ENCODE peak calls at places on chromosomes 3 and 15, in seven cellular contexts. One of them, this sample, is unnamed.

GRCh38 chr3:147915057-147915456 is 505.9 kb downstream of the ZIC1 start:
- DNase-seq in adipocyte: no peak
- DNase-seq in H7: no peak
- DNase-seq in effector memory CD4-positive, alpha-beta T cell: no peak
- DNase-seq in CD8-positive, alpha-beta T cell: no peak
- DNase-seq in stomach: no peak
- DNase-seq in endodermal cell: no peak
- DNase-seq in this sample: no peak

GRCh38 chr3:188148318-188148717 is 5.6 kb upstream of the LPP start:
- DNase-seq in adipocyte: no peak
- DNase-seq in H7: no peak
- DNase-seq in effector memory CD4-positive, alpha-beta T cell: no peak
- DNase-seq in CD8-positive, alpha-beta T cell: no peak
- DNase-seq in stomach: no peak
- DNase-seq in endodermal cell: no peak
- DNase-seq in this sample: no peak

GRCh38 chr15:39969871-39970270 is 36.0 kb downstream of the EIF2AK4 start:
- DNase-seq in adipocyte: peak; percentile 62
- DNase-seq in H7: no peak
- DNase-seq in effector memory CD4-positive, alpha-beta T cell: no peak
- DNase-seq in CD8-positive, alpha-beta T cell: no peak
- DNase-seq in stomach: peak; percentile 61
- DNase-seq in endodermal cell: no peak
- DNase-seq in this sample: no peak

GRCh38 chr15:39530446-39531342 is 50.2 kb upstream of the THBS1 start:
- DNase-seq in adipocyte: peak; percentile 93
- DNase-seq in H7: no peak
- DNase-seq in effector memory CD4-positive, alpha-beta T cell: no peak
- DNase-seq in CD8-positive, alpha-beta T cell: no peak
- DNase-seq in stomach: no peak
- DNase-seq in endodermal cell: peak; percentile 59
- DNase-seq in this sample: no peak

GRCh38 chr3:73765878-73766564 is 141.3 kb upstream of the PDZRN3 start:
- DNase-seq in adipocyte: no peak
- DNase-seq in H7: no peak
- DNase-seq in effector memory CD4-positive, alpha-beta T cell: no peak
- DNase-seq in CD8-positive, alpha-beta T cell: no peak
- DNase-seq in stomach: no peak
- DNase-seq in endodermal cell: no peak
- DNase-seq in this sample: no peak

GRCh38 chr3:123449092-123449985 is 449 bp upstream of the ADCY5 start:
- DNase-seq in adipocyte: peak; percentile 77
- DNase-seq in H7: peak; percentile 91
- DNase-seq in effector memory CD4-positive, alpha-beta T cell: no peak
- DNase-seq in CD8-positive, alpha-beta T cell: no peak
- DNase-seq in stomach: no peak
- DNase-seq in endodermal cell: peak; percentile 86
- DNase-seq in this sample: peak; percentile 53

GRCh38 chr15:70160267-70160666 is 62.5 kb upstream of the TLE3 start:
- DNase-seq in adipocyte: no peak
- DNase-seq in H7: no peak
- DNase-seq in effector memory CD4-positive, alpha-beta T cell: no peak
- DNase-seq in CD8-positive, alpha-beta T cell: no peak
- DNase-seq in stomach: peak; percentile 42
- DNase-seq in endodermal cell: peak; percentile 35
- DNase-seq in this sample: no peak

GRCh38 chr3:125262155-125262554 is 49.6 kb upstream of the SLC12A8 start:
- DNase-seq in adipocyte: peak; percentile 46
- DNase-seq in H7: no peak
- DNase-seq in effector memory CD4-positive, alpha-beta T cell: no peak
- DNase-seq in CD8-positive, alpha-beta T cell: no peak
- DNase-seq in stomach: no peak
- DNase-seq in endodermal cell: no peak
- DNase-seq in this sample: no peak

GRCh38 chr3:124248471-124249028 is 256.6 kb upstream of the ROPN1 start:
- DNase-seq in adipocyte: peak; percentile 74
- DNase-seq in H7: no peak
- DNase-seq in effector memory CD4-positive, alpha-beta T cell: no peak
- DNase-seq in CD8-positive, alpha-beta T cell: no peak
- DNase-seq in stomach: peak; percentile 42
- DNase-seq in endodermal cell: no peak
- DNase-seq in this sample: no peak

GRCh38 chr15:34754674-34755418 is at the start of gene GJD2:
- DNase-seq in adipocyte: no peak
- DNase-seq in H7: peak; percentile 82
- DNase-seq in effector memory CD4-positive, alpha-beta T cell: no peak
- DNase-seq in CD8-positive, alpha-beta T cell: no peak
- DNase-seq in stomach: no peak
- DNase-seq in endodermal cell: peak; percentile 84
- DNase-seq in this sample: peak; percentile 83

GRCh38 chr15:67068724-67069400 is 3.5 kb downstream of the SMAD3 start:
- DNase-seq in adipocyte: peak; percentile 39
- DNase-seq in H7: no peak
- DNase-seq in effector memory CD4-positive, alpha-beta T cell: no peak
- DNase-seq in CD8-positive, alpha-beta T cell: no peak
- DNase-seq in stomach: no peak
- DNase-seq in endodermal cell: no peak
- DNase-seq in this sample: peak; percentile 20

DNA sequence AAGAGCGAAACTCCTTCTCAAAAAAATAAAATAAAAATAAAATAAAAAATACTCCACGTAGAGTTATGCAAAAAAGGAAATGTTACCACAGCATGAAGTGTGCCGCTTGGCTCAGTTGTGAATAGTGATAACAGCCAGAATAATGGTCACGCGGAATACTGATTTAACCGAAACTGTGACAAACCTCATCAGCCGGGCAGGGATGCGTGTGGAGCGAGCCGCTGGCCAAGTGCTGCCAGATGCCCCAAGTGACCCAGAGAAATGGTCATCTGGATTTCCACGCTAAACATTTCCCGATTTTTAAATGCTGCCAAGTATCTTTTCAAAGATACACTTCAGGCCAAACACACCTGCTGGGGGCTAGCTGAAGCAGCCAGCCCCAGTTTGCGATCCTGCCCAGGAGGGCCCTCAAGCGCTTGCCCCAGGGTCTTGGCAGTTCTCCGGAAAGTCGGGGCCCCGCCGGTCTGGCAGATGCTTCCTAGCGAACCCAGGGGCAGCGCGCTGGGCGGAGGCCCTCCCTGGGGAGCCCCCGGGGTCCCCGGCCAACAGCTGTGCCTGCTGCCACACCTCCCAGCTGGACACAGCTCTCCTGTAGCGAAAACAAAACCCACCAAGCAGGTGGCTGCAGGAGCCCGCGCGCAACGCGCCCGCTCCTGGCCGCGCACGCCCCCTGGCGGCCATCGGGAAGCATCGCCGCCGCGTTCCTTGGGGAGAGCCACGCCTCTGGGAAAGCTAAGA is 35.1 kb downstream of the CMTM6 start:
- DNase-seq in adipocyte: peak; percentile 83
- DNase-seq in H7: peak; percentile 93
- DNase-seq in effector memory CD4-positive, alpha-beta T cell: peak; percentile 58
- DNase-seq in CD8-positive, alpha-beta T cell: peak; percentile 67
- DNase-seq in stomach: peak; percentile 86
- DNase-seq in endodermal cell: peak; percentile 94
- DNase-seq in this sample: peak; percentile 65
- H3K4me3 ChIP-seq in adipocyte: no peak overlapping the region
- H3K4me3 ChIP-seq in H7: no peak overlapping the region
- H3K4me3 ChIP-seq in effector memory CD4-positive, alpha-beta T cell: peak overlapping the region; percentile 61
- H3K4me3 ChIP-seq in CD8-positive, alpha-beta T cell: peak overlapping the region; percentile 51
- H3K4me3 ChIP-seq in stomach: peak overlapping the region; percentile 52
- H3K4me3 ChIP-seq in endodermal cell: no peak overlapping the region
- H3K4me3 ChIP-seq in this sample: no peak overlapping the region

GRCh38 chr3:4492240-4493007 is 724 bp upstream of the ITPR1 start:
- DNase-seq in adipocyte: peak; percentile 80
- DNase-seq in H7: peak; percentile 56
- DNase-seq in effector memory CD4-positive, alpha-beta T cell: peak; percentile 53
- DNase-seq in CD8-positive, alpha-beta T cell: peak; percentile 16
- DNase-seq in stomach: peak; percentile 62
- DNase-seq in endodermal cell: peak; percentile 85
- DNase-seq in this sample: peak; percentile 50

GRCh38 chr3:4494807-4495200 is 1.7 kb downstream of the ITPR1 start:
- DNase-seq in adipocyte: no peak
- DNase-seq in H7: no peak
- DNase-seq in effector memory CD4-positive, alpha-beta T cell: no peak
- DNase-seq in CD8-positive, alpha-beta T cell: no peak
- DNase-seq in stomach: no peak
- DNase-seq in endodermal cell: no peak
- DNase-seq in this sample: no peak

GRCh38 chr3:4495294-4496110 is 2.4 kb downstream of the ITPR1 start:
- DNase-seq in adipocyte: no peak
- DNase-seq in H7: no peak
- DNase-seq in effector memory CD4-positive, alpha-beta T cell: no peak
- DNase-seq in CD8-positive, alpha-beta T cell: no peak
- DNase-seq in stomach: no peak
- DNase-seq in endodermal cell: no peak
- DNase-seq in this sample: no peak

GRCh38 chr3:4493008-4493930 is at the start of gene ITPR1:
- DNase-seq in adipocyte: peak; percentile 99
- DNase-seq in H7: peak; percentile 94
- DNase-seq in effector memory CD4-positive, alpha-beta T cell: peak; percentile 97
- DNase-seq in CD8-positive, alpha-beta T cell: peak; percentile 97
- DNase-seq in stomach: peak; percentile 98
- DNase-seq in endodermal cell: peak; percentile 100
- DNase-seq in this sample: peak; percentile 99

DNA sequence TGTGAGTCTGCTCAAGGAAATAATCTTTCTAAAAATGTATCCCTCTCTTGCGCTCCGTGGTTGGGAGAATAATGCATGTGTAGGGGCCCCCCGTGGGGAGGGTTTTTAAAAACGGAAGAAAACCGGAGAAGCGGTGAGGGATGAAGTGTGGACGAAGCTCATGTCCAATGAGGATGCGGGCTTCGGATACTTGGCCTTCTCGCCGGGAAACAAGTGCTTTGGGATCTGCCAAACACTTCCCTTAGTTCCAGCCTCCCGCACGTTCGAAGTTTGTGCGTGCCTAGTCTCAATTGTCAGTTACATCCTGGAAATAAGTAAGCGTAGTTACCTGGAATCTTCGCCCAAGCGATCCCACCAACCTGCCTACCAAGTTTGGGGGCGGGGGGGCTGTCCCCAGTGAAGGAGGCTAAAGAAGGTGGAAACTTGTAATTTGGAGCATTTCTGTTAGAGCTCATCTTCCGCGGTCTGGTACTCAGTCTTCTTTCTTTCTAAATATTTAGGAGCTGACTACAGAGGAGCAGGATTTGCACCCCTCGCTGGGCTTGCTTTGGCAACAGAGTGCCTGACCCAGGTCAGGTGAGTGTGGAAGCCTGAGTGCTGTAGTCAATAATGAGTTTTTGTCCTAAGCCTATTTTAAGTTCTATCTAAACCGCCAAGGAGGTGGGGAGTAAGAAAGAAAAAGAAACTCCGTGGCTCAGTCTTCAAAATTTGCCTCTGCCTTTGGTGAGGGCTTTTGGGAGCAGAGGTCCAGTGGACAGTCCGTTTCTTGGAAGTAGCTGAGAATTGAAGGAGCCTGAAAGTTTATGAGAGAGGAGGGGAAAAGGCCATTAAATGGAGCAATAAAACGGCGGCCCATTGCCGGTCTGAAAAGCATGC is 1.0 kb downstream of the ITPR1 start:
- DNase-seq in adipocyte: peak; percentile 65
- DNase-seq in H7: peak; percentile 40
- DNase-seq in effector memory CD4-positive, alpha-beta T cell: no peak
- DNase-seq in CD8-positive, alpha-beta T cell: no peak
- DNase-seq in stomach: no peak
- DNase-seq in endodermal cell: peak; percentile 72
- DNase-seq in this sample: no peak
- H3K4me3 ChIP-seq in adipocyte: peak overlapping the region; percentile 96
- H3K4me3 ChIP-seq in H7: peak overlapping the region; percentile 72
- H3K4me3 ChIP-seq in effector memory CD4-positive, alpha-beta T cell: peak overlapping the region; percentile 92
- H3K4me3 ChIP-seq in CD8-positive, alpha-beta T cell: peak overlapping the region; percentile 97
- H3K4me3 ChIP-seq in stomach: peak overlapping the region; percentile 93
- H3K4me3 ChIP-seq in endodermal cell: peak overlapping the region; percentile 93
- H3K4me3 ChIP-seq in this sample: peak overlapping the region; percentile 83

GRCh38 chr3:128431803-128432300 is 34.8 kb downstream of the DNAJB8 start:
- DNase-seq in adipocyte: no peak
- DNase-seq in H7: no peak
- DNase-seq in effector memory CD4-positive, alpha-beta T cell: no peak
- DNase-seq in CD8-positive, alpha-beta T cell: no peak
- DNase-seq in stomach: no peak
- DNase-seq in endodermal cell: no peak
- DNase-seq in this sample: no peak

GRCh38 chr3:128433630-128434185 is 33.0 kb downstream of the DNAJB8 start:
- DNase-seq in adipocyte: no peak
- DNase-seq in H7: peak; percentile 75
- DNase-seq in effector memory CD4-positive, alpha-beta T cell: no peak
- DNase-seq in CD8-positive, alpha-beta T cell: no peak
- DNase-seq in stomach: no peak
- DNase-seq in endodermal cell: peak; percentile 64
- DNase-seq in this sample: no peak

GRCh38 chr3:128434524-128434923 is 32.2 kb downstream of the DNAJB8 start:
- DNase-seq in adipocyte: no peak
- DNase-seq in H7: no peak
- DNase-seq in effector memory CD4-positive, alpha-beta T cell: no peak
- DNase-seq in CD8-positive, alpha-beta T cell: no peak
- DNase-seq in stomach: no peak
- DNase-seq in endodermal cell: no peak
- DNase-seq in this sample: no peak

GRCh38 chr3:128432301-128432897 is 34.3 kb downstream of the DNAJB8 start:
- DNase-seq in adipocyte: no peak
- DNase-seq in H7: peak; percentile 88
- DNase-seq in effector memory CD4-positive, alpha-beta T cell: no peak
- DNase-seq in CD8-positive, alpha-beta T cell: no peak
- DNase-seq in stomach: peak; percentile 39
- DNase-seq in endodermal cell: peak; percentile 85
- DNase-seq in this sample: no peak

GRCh38 chr3:128432898-128433629 is 33.6 kb downstream of the DNAJB8 start:
- DNase-seq in adipocyte: peak; percentile 48
- DNase-seq in H7: peak; percentile 97
- DNase-seq in effector memory CD4-positive, alpha-beta T cell: no peak
- DNase-seq in CD8-positive, alpha-beta T cell: no peak
- DNase-seq in stomach: no peak
- DNase-seq in endodermal cell: peak; percentile 83
- DNase-seq in this sample: peak; percentile 42
- H3K4me3 ChIP-seq in adipocyte: no peak overlapping the region
- H3K4me3 ChIP-seq in H7: peak overlapping the region; percentile 35
- H3K4me3 ChIP-seq in effector memory CD4-positive, alpha-beta T cell: no peak overlapping the region
- H3K4me3 ChIP-seq in CD8-positive, alpha-beta T cell: no peak overlapping the region
- H3K4me3 ChIP-seq in stomach: peak overlapping the region; percentile 51
- H3K4me3 ChIP-seq in endodermal cell: peak overlapping the region; percentile 73
- H3K4me3 ChIP-seq in this sample: peak overlapping the region; percentile 39

GRCh38 chr3:69510481-69511031 is 124.7 kb upstream of the FRMD4B start:
- DNase-seq in adipocyte: no peak
- DNase-seq in H7: no peak
- DNase-seq in effector memory CD4-positive, alpha-beta T cell: no peak
- DNase-seq in CD8-positive, alpha-beta T cell: no peak
- DNase-seq in stomach: no peak
- DNase-seq in endodermal cell: peak; percentile 72
- DNase-seq in this sample: no peak
- H3K4me3 ChIP-seq in adipocyte: no peak overlapping the region
- H3K4me3 ChIP-seq in H7: no peak overlapping the region
- H3K4me3 ChIP-seq in effector memory CD4-positive, alpha-beta T cell: no peak overlapping the region
- H3K4me3 ChIP-seq in CD8-positive, alpha-beta T cell: no peak overlapping the region
- H3K4me3 ChIP-seq in stomach: no peak overlapping the region
- H3K4me3 ChIP-seq in endodermal cell: no peak overlapping the region
- H3K4me3 ChIP-seq in this sample: no peak overlapping the region

This sample was measured in WERI-Rb-1.